ENCODE peak calls at places on chromosomes 12 and 14, in five cellular contexts. K is GM23248, G is PC-3, L is astrocyte, U is colonic mucosa. Q is an unnamed sample.

GRCh38 chr12:88870000-88870737 is 289.9 kb upstream of the KITLG start:
- DNase-seq in L (peak), G (no peak), U (no peak), K (no peak), Q (no peak)

GRCh38 chr14:36773558-36773957 is 111.9 kb downstream of the PAX9 start:
- DNase-seq in U (no peak), K (peak), L (peak), G (peak), Q (no peak)

GRCh38 chr14:45558183-45558582 is 305.2 kb upstream of the MIS18BP1 start:
- DNase-seq in G (no peak), U (no peak), K (no peak), L (no peak), Q (no peak)

GRCh38 chr14:65098586-65098985 is 3.7 kb downstream of the MAX start:
- DNase-seq in U (no peak), K (peak), L (no peak), G (no peak), Q (no peak)

GRCh38 chr14:23568021-23568599 is 519 bp upstream of the AP1G2 start:
- DNase-seq in L (no peak), K (no peak), U (no peak), G (no peak), Q (no peak)

GRCh38 chr12:27548301-27549199 is 24.5 kb downstream of the PPFIBP1 start:
- DNase-seq in L (no peak), U (no peak), G (peak), K (peak), Q (no peak)

GRCh38 chr12:20127401-20127800 is 240.9 kb upstream of the PDE3A start:
- DNase-seq in G (peak), U (no peak), K (peak), L (no peak), Q (no peak)

GRCh38 chr12:24991209-24992049 is 42.5 kb upstream of the BCAT1 start:
- DNase-seq in G (peak), L (peak), K (peak), U (no peak), Q (peak)

GRCh38 chr14:35480119-35480769 is 53.7 kb upstream of the INSM2 start:
- DNase-seq in K (peak), L (peak), U (no peak), G (peak), Q (no peak)

GRCh38 chr14:60331201-60332045 is 82.4 kb downstream of the PPM1A start:
- DNase-seq in U (peak), G (peak), L (peak), K (peak), Q (peak)

GRCh38 chr14:53613404-53614253 is 343.0 kb downstream of the BMP4 start:
- DNase-seq in L (peak), K (no peak), U (peak), G (peak), Q (no peak)

GRCh38 chr14:65432361-65432948 is 19.9 kb downstream of the FUT8 start:
- DNase-seq in L (peak), K (no peak), U (no peak), G (no peak), Q (no peak)

GRCh38 chr14:54688229-54688628 is 121.3 kb downstream of the SAMD4A start:
- DNase-seq in K (no peak), U (no peak), L (no peak), G (no peak), Q (no peak)

GRCh38 chr14:73245401-73246325 is 8.4 kb downstream of the PAPLN start:
- DNase-seq in G (no peak), U (peak), K (no peak), L (no peak), Q (peak)

DNA sequence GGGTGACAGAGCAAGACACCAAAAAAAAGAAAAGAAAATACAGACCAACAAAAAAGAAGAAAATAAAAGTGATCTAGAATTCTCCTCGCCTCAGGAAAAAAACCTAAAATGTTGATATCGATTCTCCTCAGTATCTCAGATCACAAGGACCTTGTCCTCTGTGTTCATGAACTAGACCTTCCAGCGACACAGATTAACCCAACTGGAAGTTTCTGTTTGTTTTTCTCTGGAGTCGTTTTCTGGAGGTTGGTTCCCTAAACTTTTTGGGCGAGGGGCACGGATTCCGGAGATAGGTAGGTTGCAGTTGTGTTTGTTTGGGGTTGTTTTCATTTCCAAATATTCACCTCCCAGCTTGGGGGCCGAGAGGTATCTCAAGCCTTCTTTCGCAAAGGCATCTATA is 559 bp upstream of the RFC5 start:
- DNase-seq in K (no peak), U (no peak), G (no peak), L (no peak), Q (no peak)
- H3K4me3 ChIP-seq in K (peak), U (peak), G (peak), L (peak), Q (no peak)

DNA sequence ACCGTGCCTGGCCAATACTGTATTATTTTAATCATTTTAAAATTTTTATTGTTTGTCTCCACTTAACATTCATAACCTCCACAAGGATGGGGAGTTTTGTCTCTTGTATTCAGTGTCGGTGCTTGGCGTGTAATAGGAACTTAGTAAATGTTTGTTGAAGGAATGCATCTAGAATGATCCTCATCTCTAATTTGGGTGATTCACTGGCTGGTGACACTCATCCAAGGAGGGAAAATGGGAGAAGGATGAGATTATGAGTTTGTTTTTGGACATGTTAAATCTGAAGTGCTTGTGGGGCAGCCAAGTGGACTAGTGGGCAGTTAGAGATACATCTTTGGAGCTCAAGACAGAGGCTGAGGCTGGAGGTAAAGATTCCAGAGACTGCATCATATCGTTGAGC is 5.1 kb downstream of the KLC1 start:
- DNase-seq in U (no peak), G (peak), L (no peak), K (peak), Q (no peak)
- H3K9ac ChIP-seq in U (no peak), G (no peak), L (no peak), K (no peak), Q (no peak)

GRCh38 chr12:4327293-4327692 is 6.3 kb downstream of the TIGAR start:
- DNase-seq in L (no peak), U (no peak), K (no peak), G (no peak), Q (no peak)

GRCh38 chr12:4323400-4323799 is 2.4 kb downstream of the TIGAR start:
- DNase-seq in L (no peak), G (no peak), U (no peak), K (no peak), Q (no peak)

GRCh38 chr12:4325984-4326383 is 5.0 kb downstream of the TIGAR start:
- DNase-seq in U (no peak), L (no peak), G (no peak), K (no peak), Q (no peak)

GRCh38 chr12:4322789-4323188 is 1.8 kb downstream of the TIGAR start:
- DNase-seq in G (no peak), K (no peak), U (no peak), L (no peak), Q (no peak)

GRCh38 chr12:4324366-4324765 is 3.4 kb downstream of the TIGAR start:
- DNase-seq in L (no peak), K (no peak), U (no peak), G (no peak), Q (no peak)
- H3K4me3 ChIP-seq in L (no peak), K (no peak), U (no peak), G (no peak), Q (no peak)

GRCh38 chr12:75727577-75727976 is 216.2 kb upstream of the KRR1 start:
- DNase-seq in L (no peak), U (no peak), K (no peak), G (no peak), Q (no peak)
- H3K9ac ChIP-seq in L (no peak), U (no peak), K (no peak), G (no peak), Q (no peak)

DNA sequence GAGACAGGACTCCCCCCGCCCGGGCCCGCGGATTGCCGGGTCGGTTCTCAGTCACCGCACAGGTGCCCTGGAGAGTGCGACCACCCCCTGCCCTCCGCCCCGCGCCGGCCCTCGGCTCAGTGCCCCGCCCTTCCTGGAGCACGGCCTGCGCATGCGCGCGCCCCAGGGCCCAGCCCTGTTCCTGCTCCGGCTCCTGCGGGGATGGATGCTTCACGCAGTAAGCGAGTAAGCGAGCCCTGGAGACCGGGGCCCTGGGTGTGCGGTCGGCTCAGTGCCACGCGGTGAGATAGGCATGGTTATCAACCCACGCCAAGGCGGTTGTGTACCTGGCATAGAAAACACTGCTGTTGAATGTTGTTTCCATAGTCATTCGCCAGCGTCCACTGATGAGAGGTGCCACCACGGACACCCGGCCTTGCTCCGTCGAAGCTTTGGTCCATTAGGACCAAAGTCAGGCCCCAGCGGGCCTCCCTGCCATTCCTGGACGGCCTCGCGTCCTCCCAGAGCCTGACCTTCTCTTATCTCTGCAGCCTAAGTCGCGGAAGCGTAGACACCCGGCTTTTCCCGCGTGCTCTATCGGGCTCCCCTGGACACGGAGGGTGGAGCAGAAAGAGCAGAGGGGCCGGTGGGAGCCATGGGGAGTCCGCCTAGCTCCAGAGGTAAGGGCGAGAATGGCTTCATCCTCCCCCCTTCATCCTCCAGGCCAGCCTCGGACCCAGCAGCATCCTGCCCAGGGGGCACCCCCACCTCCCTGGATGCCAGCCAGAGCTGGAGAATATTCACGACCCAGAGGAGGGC is 90.6 kb downstream of the PAPOLA start:
- DNase-seq in G (no peak), U (peak), L (peak), K (peak), Q (no peak)
- H3K4me3 ChIP-seq in G (no peak), U (peak), L (peak), K (peak), Q (no peak)

GRCh38 chr12:131782061-131782460 is 46.1 kb upstream of the MMP17 start:
- DNase-seq in K (peak), G (no peak), L (no peak), U (no peak), Q (no peak)
- H3K9ac ChIP-seq in K (peak), G (no peak), L (no peak), U (no peak), Q (no peak)

GRCh38 chr12:48789858-48790326 is 1.0 kb upstream of the ADCY6 start:
- DNase-seq in U (peak), G (no peak), K (no peak), L (no peak), Q (no peak)
- H3K4me3 ChIP-seq in U (peak), G (peak), K (peak), L (peak), Q (no peak)

Q was measured in DND-41.